ENCODE peak calls at places on chromosome 19, in five cellular contexts. One of them, this sample, is unnamed.

GRCh38 chr19:55206664-55207500 is 2.4 kb downstream of the PTPRH start:
- DNase-seq in CD4-positive, alpha-beta memory T cell: no peak
- DNase-seq in epithelial cell of esophagus: peak
- DNase-seq in NCI-H1092 treated with DMSO at 0.1 percent for 48 hours: peak
- DNase-seq in SW480: peak
- DNase-seq in this sample: peak

GRCh38 chr19:15159251-15159650 is 41.5 kb downstream of the NOTCH3 start:
- DNase-seq in CD4-positive, alpha-beta memory T cell: no peak
- DNase-seq in epithelial cell of esophagus: no peak
- DNase-seq in NCI-H1092 treated with DMSO at 0.1 percent for 48 hours: no peak
- DNase-seq in SW480: no peak
- DNase-seq in this sample: no peak

GRCh38 chr19:18847516-18848463 is 16.0 kb downstream of the UPF1 start:
- DNase-seq in CD4-positive, alpha-beta memory T cell: no peak
- DNase-seq in epithelial cell of esophagus: no peak
- DNase-seq in NCI-H1092 treated with DMSO at 0.1 percent for 48 hours: no peak
- DNase-seq in SW480: no peak
- DNase-seq in this sample: no peak

GRCh38 chr19:40806385-40807146 is 7.6 kb downstream of the EGLN2 start:
- DNase-seq in CD4-positive, alpha-beta memory T cell: peak
- DNase-seq in epithelial cell of esophagus: peak
- DNase-seq in NCI-H1092 treated with DMSO at 0.1 percent for 48 hours: no peak
- DNase-seq in SW480: no peak
- DNase-seq in this sample: peak

GRCh38 chr19:1073956-1074511 is 7.1 kb downstream of the ARHGAP45 start:
- DNase-seq in CD4-positive, alpha-beta memory T cell: no peak
- DNase-seq in epithelial cell of esophagus: no peak
- DNase-seq in NCI-H1092 treated with DMSO at 0.1 percent for 48 hours: no peak
- DNase-seq in SW480: no peak
- DNase-seq in this sample: no peak

GRCh38 chr19:35044317-35045117 is 3.0 kb downstream of the HPN start:
- DNase-seq in CD4-positive, alpha-beta memory T cell: peak
- DNase-seq in epithelial cell of esophagus: peak
- DNase-seq in NCI-H1092 treated with DMSO at 0.1 percent for 48 hours: no peak
- DNase-seq in SW480: peak
- DNase-seq in this sample: peak

GRCh38 chr19:9808855-9809646 is 9.8 kb downstream of the FBXL12 start:
- DNase-seq in CD4-positive, alpha-beta memory T cell: peak
- DNase-seq in epithelial cell of esophagus: no peak
- DNase-seq in NCI-H1092 treated with DMSO at 0.1 percent for 48 hours: no peak
- DNase-seq in SW480: no peak
- DNase-seq in this sample: no peak

GRCh38 chr19:29429581-29429980 is 96.2 kb upstream of the VSTM2B start:
- DNase-seq in CD4-positive, alpha-beta memory T cell: no peak
- DNase-seq in epithelial cell of esophagus: no peak
- DNase-seq in NCI-H1092 treated with DMSO at 0.1 percent for 48 hours: no peak
- DNase-seq in SW480: no peak
- DNase-seq in this sample: no peak

GRCh38 chr19:15812059-15812722 is 3.3 kb downstream of the OR10H1 start:
- DNase-seq in CD4-positive, alpha-beta memory T cell: peak
- DNase-seq in epithelial cell of esophagus: peak
- DNase-seq in NCI-H1092 treated with DMSO at 0.1 percent for 48 hours: no peak
- DNase-seq in SW480: peak
- DNase-seq in this sample: peak